ENCODE peak calls at places on chromosome 3, in six cellular contexts. O is colonic mucosa, R is GM06990, C is upper lobe of left lung, F is GM12865, D is kidney. X is an unnamed sample.

GRCh38 chr3:146189519-146190173 is 28.7 kb upstream of the PLOD2 start:
- DNase-seq in R (no peak), F (peak), C (no peak), O (no peak), D (no peak), X (peak)

GRCh38 chr3:64207289-64208086 is 17.8 kb downstream of the PRICKLE2 start:
- DNase-seq in C (no peak), D (no peak), R (no peak), F (no peak), O (no peak), X (no peak)

GRCh38 chr3:38247366-38248035 is 18.1 kb upstream of the SLC22A13 start:
- DNase-seq in D (no peak), F (no peak), C (no peak), R (no peak), O (no peak), X (no peak)

GRCh38 chr3:42736081-42736480 is 33.5 kb upstream of the HHATL start:
- DNase-seq in C (no peak), O (no peak), R (no peak), D (no peak), F (no peak), X (no peak)

GRCh38 chr3:86774082-86774691 is 216.8 kb downstream of the VGLL3 start:
- DNase-seq in R (no peak), F (peak), C (no peak), D (no peak), O (no peak), X (peak)

GRCh38 chr3:146469206-146470017 is at the start of gene PLSCR2:
- DNase-seq in C (peak), D (peak), R (peak), F (peak), O (peak), X (peak)

GRCh38 chr3:151925876-151926275 is 52.4 kb downstream of the SUCNR1 start:
- DNase-seq in C (no peak), F (no peak), O (no peak), D (no peak), R (no peak), X (no peak)

GRCh38 chr3:53045784-53046170 is at the start of gene SFMBT1:
- DNase-seq in R (peak), O (peak), D (peak), F (peak), C (peak), X (peak)

GRCh38 chr3:119314821-119315220 is 20.6 kb downstream of the ARHGAP31 start:
- DNase-seq in O (no peak), R (no peak), D (no peak), F (no peak), C (no peak), X (no peak)

GRCh38 chr3:69385033-69385722 is 710 bp downstream of the FRMD4B start:
- DNase-seq in O (no peak), R (no peak), F (no peak), C (no peak), D (no peak), X (no peak)

GRCh38 chr3:161208931-161209330 is 12.2 kb upstream of the NMD3 start:
- DNase-seq in R (no peak), O (no peak), C (no peak), D (no peak), F (peak), X (peak)

GRCh38 chr3:138124689-138125420 is 7.3 kb downstream of the A4GNT start:
- DNase-seq in D (no peak), F (no peak), O (no peak), R (no peak), C (peak), X (no peak)

GRCh38 chr3:45007091-45007490 is 19.0 kb upstream of the CLEC3B start:
- DNase-seq in D (no peak), C (peak), O (no peak), F (no peak), R (no peak), X (no peak)

GRCh38 chr3:30779686-30780287 is 114.7 kb downstream of the GADL1 start:
- DNase-seq in D (no peak), F (peak), R (no peak), O (peak), C (no peak), X (peak)

GRCh38 chr3:12972043-12972442 is 101.2 kb downstream of the IQSEC1 start:
- DNase-seq in O (no peak), F (no peak), D (no peak), R (no peak), C (no peak), X (no peak)

GRCh38 chr3:158659454-158660237 is 12.8 kb downstream of the LXN start:
- DNase-seq in C (no peak), R (no peak), D (no peak), F (peak), O (peak), X (peak)

GRCh38 chr3:197186887-197187588 is 111.4 kb downstream of the DLG1 start:
- DNase-seq in D (no peak), F (peak), O (no peak), R (peak), C (no peak), X (peak)

GRCh38 chr3:108835101-108835500 is 12.5 kb downstream of the TRAT1 start:
- DNase-seq in R (no peak), F (no peak), C (no peak), O (no peak), D (no peak), X (no peak)

GRCh38 chr3:11498646-11499045 is 145.1 kb downstream of the VGLL4 start:
- DNase-seq in C (no peak), O (peak), F (no peak), D (peak), R (no peak), X (no peak)

GRCh38 chr3:101938262-101938847 is 89.0 kb downstream of the NFKBIZ start:
- DNase-seq in C (no peak), D (no peak), O (no peak), R (no peak), F (peak), X (peak)

GRCh38 chr3:101939391-101939790 is 90.1 kb downstream of the NFKBIZ start:
- DNase-seq in R (no peak), D (no peak), O (no peak), F (no peak), C (no peak), X (no peak)

GRCh38 chr3:101935081-101935480 is 85.8 kb downstream of the NFKBIZ start:
- DNase-seq in C (peak), R (no peak), F (no peak), D (no peak), O (no peak), X (no peak)

GRCh38 chr3:101940521-101940992 is 91.2 kb downstream of the NFKBIZ start:
- DNase-seq in O (no peak), D (no peak), F (no peak), C (no peak), R (no peak), X (no peak)

GRCh38 chr3:101936419-101937331 is 87.4 kb downstream of the NFKBIZ start:
- DNase-seq in C (no peak), R (peak), F (peak), O (no peak), D (no peak), X (peak)
- H3K4me3 ChIP-seq in C (no peak), R (no peak), F (peak), O (no peak), D (no peak), X (peak)

DNA sequence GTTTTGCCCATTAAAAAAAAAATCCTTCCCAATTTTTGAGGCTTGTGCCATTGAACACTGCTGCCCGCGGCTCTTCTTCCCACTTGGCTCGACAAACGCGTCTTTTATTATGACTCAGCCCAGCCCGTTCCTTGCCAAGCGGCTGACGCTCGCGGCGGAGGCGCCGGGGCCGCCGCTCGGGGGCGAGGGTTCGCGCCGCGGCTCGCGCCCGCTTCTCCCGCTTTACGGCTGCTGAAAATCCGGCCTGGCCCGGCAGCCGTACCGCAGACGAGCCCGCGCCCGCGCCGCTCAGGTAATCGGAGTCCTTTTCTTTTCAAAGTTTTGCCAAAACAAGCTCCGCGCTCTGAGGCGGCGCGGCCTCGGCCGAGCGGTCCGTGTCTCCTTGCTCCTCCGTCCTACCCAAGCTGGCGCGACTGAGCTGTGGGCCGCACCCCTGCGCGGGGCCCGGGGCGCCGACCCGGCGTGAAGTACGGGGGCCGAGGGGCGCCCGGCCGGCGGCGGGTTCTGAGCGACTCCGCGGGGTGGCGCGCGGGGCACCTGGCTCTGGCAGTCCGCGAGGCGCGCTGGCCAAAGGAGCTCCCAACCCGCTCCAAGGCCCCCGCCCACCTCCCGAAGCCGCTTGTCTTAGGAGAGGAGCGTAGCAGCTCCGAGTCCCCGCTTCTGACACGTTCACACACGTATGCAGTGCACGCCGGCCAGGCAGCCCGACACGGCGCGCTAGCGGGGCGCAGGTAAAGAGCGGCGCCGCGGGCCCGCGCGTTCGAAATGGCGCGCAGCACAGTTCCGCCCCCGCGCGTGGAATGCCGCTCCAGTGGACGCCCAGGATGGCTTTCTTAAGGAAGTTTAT is 418.2 kb upstream of the NAALADL2 start:
- DNase-seq in F (peak), C (peak), D (peak), R (peak), O (peak), X (peak)
- TF ChIP-seq CTCF in F (no peak), C (no peak), D (peak), R (no peak), O (no peak), X (peak)

GRCh38 chr3:47874913-47875312 is 72.0 kb downstream of the DHX30 start:
- DNase-seq in R (no peak), O (no peak), D (no peak), C (no peak), F (no peak), X (no peak)
- H3K4me3 ChIP-seq in R (no peak), O (no peak), D (no peak), C (no peak), F (no peak), X (no peak)

DNA sequence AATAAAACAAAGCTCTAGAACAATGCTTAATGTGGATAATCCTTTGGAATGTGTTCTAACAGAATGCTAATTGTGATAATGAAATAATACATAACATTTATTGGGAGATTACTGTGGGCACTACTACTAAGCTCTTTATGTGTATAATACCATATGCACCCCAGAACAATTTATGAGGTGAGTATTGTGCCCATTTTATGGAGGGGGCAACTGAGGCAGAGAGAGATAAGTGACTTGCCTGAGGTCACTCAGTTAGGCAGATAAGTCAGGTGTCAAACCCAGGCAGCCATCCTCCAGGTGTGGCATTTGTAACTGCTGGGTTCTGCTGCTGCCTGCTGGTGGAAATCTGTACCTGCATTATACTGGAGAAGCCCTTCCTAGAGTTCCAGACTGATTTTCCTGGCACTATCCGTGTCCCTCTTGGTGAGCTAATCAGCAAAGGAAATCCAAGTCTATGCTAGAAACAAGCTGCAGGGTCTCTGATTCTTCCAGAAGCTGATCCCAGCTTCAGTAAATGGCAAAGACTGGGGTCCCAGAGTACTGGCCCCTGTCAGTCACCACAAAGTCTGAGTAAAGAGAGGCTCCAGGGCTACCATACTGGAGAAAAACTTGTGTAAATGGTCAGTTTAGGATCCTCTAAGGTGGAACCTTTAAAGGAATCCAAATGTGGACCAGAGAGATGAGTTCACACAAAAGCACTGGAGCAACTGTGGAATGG is 22.6 kb upstream of the RBP1 start:
- DNase-seq in F (peak), O (peak), C (no peak), D (no peak), R (no peak), X (peak)
- TF ChIP-seq CTCF in F (peak), O (peak), C (peak), D (peak), R (peak), X (peak)

GRCh38 chr3:32837366-32837765 is 19.6 kb downstream of the TRIM71 start:
- DNase-seq in C (no peak), O (no peak), R (no peak), D (no peak), F (no peak), X (no peak)
- H3K4me3 ChIP-seq in C (no peak), O (no peak), R (no peak), D (no peak), F (no peak), X (no peak)

X was measured in MM.1S.